ENCODE peak calls at places on chromosomes 12 and 14, in six cellular contexts. C is astrocyte of the spinal cord, P is cardiac fibroblast, R is ovary, J is right lobe of liver, S is lung. Z is an unnamed sample.

GRCh38 chr12:9906888-9907287 is 25.3 kb downstream of the CLEC2A start:
- DNase-seq in J (no peak), R (no peak), C (no peak), P (no peak), S (no peak), Z (no peak)

GRCh38 chr12:94925206-94925605 is 78.3 kb downstream of the NDUFA12 start:
- DNase-seq in R (no peak), J (no peak), P (no peak), S (no peak), C (no peak), Z (no peak)

GRCh38 chr12:122406701-122407154 is 15.7 kb downstream of the CLIP1 start:
- DNase-seq in J (no peak), P (peak), C (peak), R (no peak), S (no peak), Z (no peak)

GRCh38 chr14:64337901-64338615 is 43.9 kb upstream of the ESR2 start:
- DNase-seq in R (no peak), J (no peak), P (peak), S (no peak), C (peak), Z (no peak)

GRCh38 chr12:12723147-12723680 is 6.0 kb downstream of the CDKN1B start:
- DNase-seq in R (no peak), S (no peak), J (no peak), P (no peak), C (peak), Z (no peak)

GRCh38 chr12:128829870-128830504 is 6.2 kb upstream of the SLC15A4 start:
- DNase-seq in S (no peak), R (no peak), J (peak), P (no peak), C (no peak), Z (no peak)

GRCh38 chr14:64465856-64466554 is 706 bp downstream of the AKAP5 start:
- DNase-seq in C (peak), P (peak), J (no peak), S (no peak), R (peak), Z (no peak)

GRCh38 chr14:33682746-33683145 is 268.1 kb downstream of the EGLN3 start:
- DNase-seq in P (peak), J (no peak), C (peak), S (peak), R (peak), Z (no peak)

DNA sequence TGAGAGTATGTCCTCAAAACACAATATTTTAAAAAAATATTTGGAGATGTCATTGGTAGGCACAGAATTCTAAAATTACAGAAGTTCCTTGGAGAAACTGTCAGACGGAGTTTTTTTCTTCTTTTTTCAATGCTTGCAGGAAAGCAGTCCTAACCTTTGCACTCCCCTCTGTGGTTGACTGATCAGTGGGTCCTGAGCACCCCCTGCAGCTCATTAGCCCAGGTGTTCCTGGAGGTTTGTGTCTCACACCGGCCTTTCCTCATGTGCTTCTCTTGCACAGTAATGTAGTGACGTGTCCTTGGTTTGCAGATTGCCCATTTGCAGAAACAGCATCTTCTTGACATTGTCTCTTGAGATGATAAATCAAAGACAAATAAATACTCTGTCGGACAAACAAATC is 513.0 kb downstream of the TMEM121 start:
- DNase-seq in R (no peak), P (no peak), J (no peak), C (no peak), S (peak), Z (no peak)
- TF ChIP-seq CTCF in R (no peak), P (no peak), J (no peak), C (no peak), S (no peak), Z (no peak)

GRCh38 chr12:108053512-108053911 is 75.6 kb upstream of the WSCD2 start:
- DNase-seq in C (no peak), R (no peak), J (no peak), S (no peak), P (no peak), Z (no peak)

GRCh38 chr12:108055135-108055534 is 74.0 kb upstream of the WSCD2 start:
- DNase-seq in R (no peak), P (no peak), J (no peak), S (no peak), C (no peak), Z (no peak)

GRCh38 chr12:108048686-108049085 is 80.4 kb upstream of the WSCD2 start:
- DNase-seq in R (no peak), S (no peak), P (no peak), C (no peak), J (no peak), Z (no peak)

GRCh38 chr12:108054496-108054895 is 74.6 kb upstream of the WSCD2 start:
- DNase-seq in J (no peak), P (no peak), C (no peak), R (no peak), S (no peak), Z (no peak)

DNA sequence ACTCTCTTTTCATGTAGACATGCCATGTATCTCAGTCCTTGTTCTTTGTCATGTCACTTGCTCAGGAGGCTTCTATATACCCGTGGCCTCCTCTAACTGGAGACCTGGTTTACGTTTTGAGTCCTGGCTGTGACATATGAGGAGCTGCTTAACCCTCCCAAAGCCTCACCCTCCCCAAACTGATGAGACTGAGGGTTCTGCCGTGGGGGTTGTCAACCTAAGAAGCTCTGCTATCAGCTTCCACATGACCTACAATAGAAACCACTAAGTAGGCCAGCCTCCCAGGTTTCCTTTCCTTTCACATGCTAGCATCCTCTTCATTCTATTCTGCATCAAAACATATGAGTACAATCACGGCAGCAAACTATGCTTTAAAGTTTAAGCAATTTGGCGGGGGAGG is 76.8 kb upstream of the WSCD2 start:
- DNase-seq in J (no peak), C (no peak), P (no peak), S (no peak), R (no peak), Z (no peak)
- H3K4me3 ChIP-seq in J (no peak), C (no peak), P (no peak), S (no peak), R (no peak), Z (no peak)

DNA sequence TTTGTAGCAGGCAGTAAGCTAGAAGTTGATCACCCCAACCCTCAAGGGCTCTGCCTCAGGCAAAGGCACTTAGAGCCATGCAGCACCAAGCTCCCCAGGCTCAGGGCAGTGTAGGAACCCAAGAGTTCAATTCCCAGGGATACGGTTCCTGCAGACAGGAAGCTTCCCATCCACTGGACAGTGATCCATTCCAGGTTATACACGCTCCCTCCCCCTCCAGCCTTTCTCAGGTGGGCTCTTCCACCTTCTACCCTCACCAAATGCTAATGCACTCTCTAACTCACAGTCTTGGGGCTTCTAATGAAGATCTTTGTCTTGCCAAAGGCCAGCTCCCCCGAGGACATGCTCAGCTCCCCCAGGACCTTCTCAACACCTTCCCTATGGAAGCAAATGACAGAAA is 12.7 kb downstream of the MYO1A start:
- DNase-seq in P (no peak), C (no peak), R (no peak), J (no peak), S (no peak), Z (no peak)
- TF ChIP-seq CTCF in P (no peak), C (no peak), R (no peak), J (no peak), S (no peak), Z (no peak)

GRCh38 chr14:86050072-86050683 is 520.2 kb downstream of the FLRT2 start:
- DNase-seq in C (no peak), S (no peak), P (no peak), J (no peak), R (no peak), Z (no peak)
- H3K4me3 ChIP-seq in C (no peak), S (no peak), P (no peak), J (no peak), R (no peak), Z (no peak)

GRCh38 chr12:118358008-118358359 is 14.7 kb downstream of the TAOK3 start:
- DNase-seq in R (no peak), S (no peak), P (no peak), C (no peak), J (no peak), Z (no peak)
- TF ChIP-seq CTCF in R (no peak), S (no peak), P (no peak), C (no peak), J (no peak), Z (no peak)

GRCh38 chr12:92570056-92570753 is 132.6 kb upstream of the PLEKHG7 start:
- DNase-seq in P (peak), C (peak), S (peak), R (peak), J (peak), Z (peak)
- H3K4me3 ChIP-seq in P (no peak), C (no peak), S (no peak), R (no peak), J (no peak), Z (no peak)

GRCh38 chr12:21169878-21170472 is 39.0 kb downstream of the SLCO1B1 start:
- DNase-seq in R (no peak), P (peak), J (no peak), S (no peak), C (peak), Z (no peak)
- TF ChIP-seq CTCF in R (no peak), P (peak), J (peak), S (peak), C (peak), Z (peak)

DNA sequence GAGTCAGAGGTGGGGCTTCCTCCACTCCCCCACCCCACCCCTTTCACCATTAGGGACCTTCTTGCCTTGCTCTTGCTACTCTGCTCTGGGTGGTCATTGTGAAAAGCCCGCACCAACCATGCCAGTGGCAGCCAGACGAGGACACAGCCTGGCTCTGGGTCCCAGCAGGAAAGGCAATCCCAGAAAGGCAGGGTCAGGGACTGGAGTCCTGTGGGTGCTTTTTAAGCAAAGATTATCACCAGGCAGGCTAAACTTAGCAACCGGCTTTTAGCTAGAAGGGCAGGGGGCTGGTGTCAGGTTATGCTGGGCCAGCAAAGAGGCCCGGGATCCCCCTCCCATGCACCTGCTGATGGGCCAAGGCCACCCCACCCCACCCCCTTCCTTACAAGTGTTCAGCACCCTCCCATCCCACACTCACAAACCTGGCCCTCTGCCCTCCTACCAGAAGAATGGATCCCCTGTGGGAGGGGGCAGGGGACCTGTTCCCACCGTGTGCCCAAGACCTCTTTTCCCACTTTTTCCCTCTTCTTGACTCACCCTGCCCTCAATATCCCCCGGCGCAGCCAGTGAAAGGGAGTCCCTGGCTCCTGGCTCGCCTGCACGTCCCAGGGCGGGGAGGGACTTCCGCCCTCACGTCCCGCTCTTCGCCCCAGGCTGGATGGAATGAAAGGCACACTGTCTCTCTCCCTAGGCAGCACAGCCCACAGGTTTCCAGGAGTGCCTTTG is 1.2 kb upstream of the GAPDH start:
- DNase-seq in S (peak), J (peak), C (peak), P (peak), R (no peak), Z (no peak)
- H3K4me3 ChIP-seq in S (peak), J (peak), C (peak), P (peak), R (peak), Z (peak)